ENCODE peak calls at places on chromosome 1, in eight cellular contexts. X is caudate nucleus; C is lung microvascular endothelial cell; W is astrocyte of the spinal cord; Q is SHP77; B is naive thymus-derived CD4-positive, alpha-beta T cell; M is left colon; R is testis. S is an unnamed sample.

GRCh38 chr1:25572708-25573590 is 29.5 kb downstream of the LDLRAP1 start:
- DNase-seq in M (peak), R (peak), X (no peak), Q (peak), B (peak), C (peak), W (peak), S (peak)

GRCh38 chr1:44283524-44284173 is 70.4 kb downstream of the DMAP1 start:
- DNase-seq in M (no peak), X (no peak), C (no peak), W (no peak), Q (peak), B (no peak), R (no peak), S (no peak)

GRCh38 chr1:43569175-43569574 is 38.5 kb downstream of the PTPRF start:
- DNase-seq in R (no peak), Q (no peak), W (no peak), X (no peak), B (no peak), M (no peak), C (no peak), S (no peak)

GRCh38 chr1:60573726-60574409 is 500.3 kb upstream of the C1orf87 start:
- DNase-seq in C (peak), Q (no peak), W (peak), B (no peak), R (no peak), X (no peak), M (no peak), S (no peak)

GRCh38 chr1:42913426-42914091 is 45.1 kb downstream of the SLC2A1 start:
- DNase-seq in W (peak), Q (peak), X (no peak), B (peak), R (peak), C (peak), M (peak), S (peak)

GRCh38 chr1:183148599-183148998 is 37.5 kb upstream of the LAMC2 start:
- DNase-seq in Q (no peak), C (no peak), M (no peak), W (peak), B (no peak), R (no peak), X (no peak), S (peak)

GRCh38 chr1:46246548-46247432 is 773 bp upstream of the RAD54L start:
- DNase-seq in B (no peak), M (peak), R (peak), Q (peak), W (no peak), C (no peak), X (no peak), S (no peak)

GRCh38 chr1:150976879-150977694 is 2.5 kb upstream of the CERS2 start:
- DNase-seq in R (peak), Q (peak), B (peak), C (peak), W (no peak), X (no peak), M (peak), S (peak)

GRCh38 chr1:95671098-95671497 is 437.1 kb downstream of the RWDD3 start:
- DNase-seq in M (no peak), B (no peak), C (no peak), W (no peak), R (no peak), X (no peak), Q (no peak), S (no peak)

S was measured in thyroid gland.